ENCODE peak calls at places on chromosome 20, in six cellular contexts. One of them, this sample, is unnamed.

GRCh38 chr20:47785900-47786762 is 850 bp upstream of the SULF2 start:
- DNase-seq in uterus: peak
- DNase-seq in NCI-H774: no peak
- DNase-seq in lower lobe of right lung: no peak
- DNase-seq in endodermal cell: peak
- DNase-seq in psoas muscle: peak
- DNase-seq in this sample: peak

GRCh38 chr20:39983183-39983582 is 705.9 kb downstream of the MAFB start:
- DNase-seq in uterus: no peak
- DNase-seq in NCI-H774: no peak
- DNase-seq in lower lobe of right lung: no peak
- DNase-seq in endodermal cell: no peak
- DNase-seq in psoas muscle: no peak
- DNase-seq in this sample: no peak

GRCh38 chr20:47818996-47819609 is 33.8 kb upstream of the SULF2 start:
- DNase-seq in uterus: no peak
- DNase-seq in NCI-H774: no peak
- DNase-seq in lower lobe of right lung: no peak
- DNase-seq in endodermal cell: peak
- DNase-seq in psoas muscle: no peak
- DNase-seq in this sample: no peak

GRCh38 chr20:37376791-37377190 is 30.9 kb downstream of the SRC start:
- DNase-seq in uterus: no peak
- DNase-seq in NCI-H774: no peak
- DNase-seq in lower lobe of right lung: no peak
- DNase-seq in endodermal cell: no peak
- DNase-seq in psoas muscle: no peak
- DNase-seq in this sample: no peak

GRCh38 chr20:57062241-57062640 is 204.2 kb downstream of the BMP7 start:
- DNase-seq in uterus: no peak
- DNase-seq in NCI-H774: no peak
- DNase-seq in lower lobe of right lung: no peak
- DNase-seq in endodermal cell: no peak
- DNase-seq in psoas muscle: no peak
- DNase-seq in this sample: no peak

GRCh38 chr20:62938105-62938888 is at the start of gene GID8:
- DNase-seq in uterus: no peak
- DNase-seq in NCI-H774: no peak
- DNase-seq in lower lobe of right lung: peak
- DNase-seq in endodermal cell: peak
- DNase-seq in psoas muscle: peak
- DNase-seq in this sample: peak

GRCh38 chr20:20780127-20780822 is 67.8 kb upstream of the RALGAPA2 start:
- DNase-seq in uterus: no peak
- DNase-seq in NCI-H774: no peak
- DNase-seq in lower lobe of right lung: peak
- DNase-seq in endodermal cell: peak
- DNase-seq in psoas muscle: peak
- DNase-seq in this sample: peak

GRCh38 chr20:35947489-35947888 is 6.8 kb downstream of the SCAND1 start:
- DNase-seq in uterus: no peak
- DNase-seq in NCI-H774: no peak
- DNase-seq in lower lobe of right lung: no peak
- DNase-seq in endodermal cell: peak
- DNase-seq in psoas muscle: no peak
- DNase-seq in this sample: no peak

GRCh38 chr20:5991623-5992441 is 41.4 kb downstream of the MCM8 start:
- DNase-seq in uterus: no peak
- DNase-seq in NCI-H774: no peak
- DNase-seq in lower lobe of right lung: no peak
- DNase-seq in endodermal cell: no peak
- DNase-seq in psoas muscle: no peak
- DNase-seq in this sample: no peak